ENCODE peak calls at places on chromosomes 12 and 14, in six cellular contexts. W is astrocyte of the cerebellum, T is WERI-Rb-1, N is A549, J is fibroblast of lung, Y is fibroblast of mammary gland. R is an unnamed sample.

GRCh38 chr14:96805906-96806305 is 8.7 kb downstream of the VRK1 start:
- DNase-seq in W (no peak), T (no peak), N (no peak), J (no peak), Y (no peak), R (no peak)

GRCh38 chr14:33184587-33184986 is 245.9 kb downstream of the NPAS3 start:
- DNase-seq in W (no peak), T (peak), N (no peak), J (peak), Y (peak), R (no peak)

GRCh38 chr12:47787596-47788319 is 14.7 kb downstream of the SLC48A1 start:
- DNase-seq in W (no peak), T (no peak), N (no peak), J (no peak), Y (no peak), R (no peak)

GRCh38 chr12:19739195-19739776 is 300.0 kb downstream of the AEBP2 start:
- DNase-seq in W (peak), T (peak), N (peak), J (peak), Y (peak), R (no peak)

GRCh38 chr14:92930737-92931602 is 8.0 kb downstream of the CHGA start:
- DNase-seq in W (no peak), T (no peak), N (no peak), J (no peak), Y (peak), R (no peak)

GRCh38 chr12:4421590-4422031 is 24.0 kb downstream of the FGF6 start:
- DNase-seq in W (peak), T (peak), N (peak), J (peak), Y (peak), R (no peak)

GRCh38 chr14:71286126-71286525 is 378.9 kb downstream of the PCNX1 start:
- DNase-seq in W (no peak), T (no peak), N (no peak), J (no peak), Y (no peak), R (no peak)

GRCh38 chr12:100545092-100545491 is 28.4 kb upstream of the GAS2L3 start:
- DNase-seq in W (no peak), T (no peak), N (no peak), J (peak), Y (peak), R (no peak)

GRCh38 chr12:116878567-116879508 is 2.4 kb downstream of the HRK start:
- DNase-seq in W (no peak), T (no peak), N (no peak), J (no peak), Y (no peak), R (peak)

GRCh38 chr14:69850086-69850735 is 29.0 kb upstream of the SMOC1 start:
- DNase-seq in W (no peak), T (no peak), N (no peak), J (peak), Y (no peak), R (no peak)

GRCh38 chr12:109460538-109460937 is 16.6 kb downstream of the KCTD10 start:
- DNase-seq in W (no peak), T (no peak), N (no peak), J (no peak), Y (no peak), R (no peak)

GRCh38 chr14:92615451-92615850 is 101.9 kb downstream of the RIN3 start:
- DNase-seq in W (no peak), T (no peak), N (no peak), J (no peak), Y (no peak), R (no peak)

GRCh38 chr12:68958337-68958736 is 25.4 kb upstream of the CPM start:
- DNase-seq in W (no peak), T (no peak), N (no peak), J (no peak), Y (no peak), R (no peak)

GRCh38 chr14:63677891-63678379 is 36.3 kb upstream of the WDR89 start:
- DNase-seq in W (peak), T (no peak), N (no peak), J (peak), Y (peak), R (no peak)

GRCh38 chr12:100401660-100402059 is 44.8 kb downstream of the SLC17A8 start:
- DNase-seq in W (peak), T (no peak), N (peak), J (peak), Y (peak), R (no peak)

GRCh38 chr12:40819427-40820108 is 127.3 kb downstream of the CNTN1 start:
- DNase-seq in W (no peak), T (peak), N (no peak), J (no peak), Y (no peak), R (no peak)

GRCh38 chr12:93950321-93950720 is 198.1 kb upstream of the PLXNC1 start:
- DNase-seq in W (no peak), T (no peak), N (no peak), J (no peak), Y (no peak), R (no peak)

GRCh38 chr12:103801709-103802585 is 39.1 kb downstream of the NT5DC3 start:
- DNase-seq in W (no peak), T (no peak), N (no peak), J (peak), Y (peak), R (peak)

GRCh38 chr14:66657780-66658179 is 149.8 kb downstream of the GPHN start:
- DNase-seq in W (no peak), T (no peak), N (no peak), J (no peak), Y (no peak), R (no peak)

GRCh38 chr12:106254724-106255123 is 6.9 kb upstream of the CKAP4 start:
- DNase-seq in W (no peak), T (no peak), N (no peak), J (no peak), Y (no peak), R (no peak)

GRCh38 chr12:51951843-51952722 is 584 bp downstream of the ACVR1B start:
- DNase-seq in W (no peak), T (peak), N (no peak), J (no peak), Y (no peak), R (no peak)

GRCh38 chr12:25994901-25995625 is 36.6 kb downstream of the RASSF8 start:
- DNase-seq in W (no peak), T (no peak), N (no peak), J (peak), Y (no peak), R (no peak)

GRCh38 chr14:67285876-67286452 is 44.7 kb downstream of the PALS1 start:
- DNase-seq in W (peak), T (no peak), N (peak), J (peak), Y (peak), R (no peak)

GRCh38 chr12:6871052-6871957 is 1.8 kb downstream of the SPSB2 start:
- DNase-seq in W (no peak), T (peak), N (peak), J (peak), Y (no peak), R (peak)

GRCh38 chr14:95948608-95949007 is 72.0 kb downstream of the TUNAR start:
- DNase-seq in W (peak), T (no peak), N (no peak), J (peak), Y (no peak), R (peak)

GRCh38 chr12:30568453-30568852 is 127.2 kb downstream of the IPO8 start:
- DNase-seq in W (no peak), T (no peak), N (no peak), J (no peak), Y (no peak), R (no peak)

GRCh38 chr12:106855221-106855758 is 80.8 kb downstream of the RIC8B start:
- DNase-seq in W (no peak), T (no peak), N (no peak), J (no peak), Y (no peak), R (no peak)

GRCh38 chr12:26471560-26471959 is 276.2 kb downstream of the SSPN start:
- DNase-seq in W (peak), T (no peak), N (no peak), J (peak), Y (peak), R (no peak)

GRCh38 chr12:29088611-29089219 is 60.4 kb upstream of the FAR2 start:
- DNase-seq in W (no peak), T (no peak), N (peak), J (peak), Y (peak), R (no peak)

GRCh38 chr12:55712154-55712553 is 3.7 kb upstream of the BLOC1S1 start:
- DNase-seq in W (no peak), T (no peak), N (no peak), J (no peak), Y (no peak), R (no peak)

GRCh38 chr14:35116242-35116641 is 5.5 kb downstream of the PPP2R3C start:
- DNase-seq in W (no peak), T (no peak), N (no peak), J (no peak), Y (no peak), R (no peak)

GRCh38 chr12:130555628-130556485 is 160.2 kb downstream of the RIMBP2 start:
- DNase-seq in W (no peak), T (no peak), N (no peak), J (no peak), Y (no peak), R (no peak)

GRCh38 chr12:99706736-99707473 is 59.4 kb downstream of the GARIN6 start:
- DNase-seq in W (no peak), T (no peak), N (no peak), J (no peak), Y (no peak), R (no peak)

GRCh38 chr14:102538598-102539543 is 29.3 kb upstream of the ANKRD9 start:
- DNase-seq in W (no peak), T (no peak), N (no peak), J (no peak), Y (no peak), R (no peak)

GRCh38 chr12:24025153-24025798 is 75.8 kb upstream of the SOX5 start:
- DNase-seq in W (no peak), T (no peak), N (no peak), J (no peak), Y (peak), R (no peak)

DNA sequence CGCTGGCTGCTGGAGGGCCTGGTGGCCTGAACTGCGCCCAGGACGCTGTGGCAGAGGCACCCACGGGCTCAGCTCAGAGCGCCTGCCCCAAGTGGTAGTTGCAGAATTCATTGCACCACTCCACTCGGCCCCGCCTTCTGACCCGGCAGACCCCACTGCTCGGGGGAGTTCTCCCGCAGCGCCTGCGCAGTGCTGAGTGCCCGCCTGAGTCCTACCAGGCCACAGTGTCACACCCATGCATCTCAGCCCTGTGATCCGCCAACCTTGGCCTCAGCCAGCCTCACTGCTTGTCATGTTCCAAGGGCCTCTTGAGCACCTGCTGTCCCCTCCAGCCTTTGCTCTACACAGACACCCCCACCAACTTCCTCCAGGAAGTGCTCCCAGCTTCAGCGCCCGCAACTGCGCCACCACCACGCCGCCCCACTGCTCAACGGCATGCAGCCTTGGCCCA is 12.2 kb downstream of the DEGS2 start:
- DNase-seq in W (no peak), T (no peak), N (no peak), J (no peak), Y (no peak), R (no peak)
- TF ChIP-seq CTCF in W (no peak), T (no peak), N (no peak), J (no peak), Y (no peak), R (no peak)

DNA sequence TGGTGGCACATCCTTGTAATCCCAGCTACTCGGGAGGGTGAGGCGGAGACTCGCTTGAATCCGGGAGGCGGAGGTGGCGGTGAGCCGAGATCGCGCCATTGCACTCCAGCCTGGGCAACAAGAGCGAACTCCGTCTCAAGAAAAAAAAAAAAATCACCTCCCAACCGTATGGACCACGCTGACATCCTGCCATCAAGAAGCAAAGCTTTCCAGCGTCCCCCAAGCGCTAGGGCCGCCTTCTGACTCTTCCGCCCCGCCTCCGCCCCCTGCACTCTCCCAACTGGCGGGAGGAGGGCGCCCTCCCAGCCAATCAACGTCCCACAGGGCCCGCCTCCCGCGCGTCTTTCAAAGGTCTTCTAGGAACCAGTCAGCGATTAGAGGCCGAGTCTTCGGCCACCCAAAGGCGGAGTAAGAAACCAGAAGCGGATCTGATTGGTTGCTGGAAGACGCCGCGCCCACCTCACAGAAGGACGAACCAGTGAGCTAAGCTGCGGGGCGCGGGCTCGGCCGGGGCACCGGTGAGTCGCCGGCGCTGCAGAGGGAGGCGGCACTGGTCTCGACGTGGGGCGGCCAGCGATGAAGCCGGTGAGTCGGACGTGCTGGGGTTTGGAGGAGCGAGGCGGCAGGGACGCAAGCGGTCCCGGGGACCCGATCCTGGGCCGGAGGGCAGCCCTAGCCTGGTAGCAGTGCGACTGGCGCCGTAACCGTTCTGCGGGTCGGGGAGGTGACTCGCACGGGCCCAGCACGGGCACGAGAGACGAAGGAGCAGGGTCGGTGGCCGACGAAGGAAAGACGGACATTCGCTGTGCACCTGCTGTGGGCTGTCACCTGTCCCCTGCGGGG is at the start of gene CDKN3:
- DNase-seq in W (peak), T (peak), N (peak), J (peak), Y (peak), R (peak)
- TF ChIP-seq CTCF in W (peak), T (peak), N (no peak), J (peak), Y (peak), R (peak)

GRCh38 chr14:56844603-56845002 is 34.3 kb upstream of the OTX2 start:
- DNase-seq in W (no peak), T (no peak), N (no peak), J (no peak), Y (no peak), R (no peak)
- TF ChIP-seq CTCF in W (no peak), T (no peak), N (no peak), J (no peak), Y (no peak), R (no peak)

DNA sequence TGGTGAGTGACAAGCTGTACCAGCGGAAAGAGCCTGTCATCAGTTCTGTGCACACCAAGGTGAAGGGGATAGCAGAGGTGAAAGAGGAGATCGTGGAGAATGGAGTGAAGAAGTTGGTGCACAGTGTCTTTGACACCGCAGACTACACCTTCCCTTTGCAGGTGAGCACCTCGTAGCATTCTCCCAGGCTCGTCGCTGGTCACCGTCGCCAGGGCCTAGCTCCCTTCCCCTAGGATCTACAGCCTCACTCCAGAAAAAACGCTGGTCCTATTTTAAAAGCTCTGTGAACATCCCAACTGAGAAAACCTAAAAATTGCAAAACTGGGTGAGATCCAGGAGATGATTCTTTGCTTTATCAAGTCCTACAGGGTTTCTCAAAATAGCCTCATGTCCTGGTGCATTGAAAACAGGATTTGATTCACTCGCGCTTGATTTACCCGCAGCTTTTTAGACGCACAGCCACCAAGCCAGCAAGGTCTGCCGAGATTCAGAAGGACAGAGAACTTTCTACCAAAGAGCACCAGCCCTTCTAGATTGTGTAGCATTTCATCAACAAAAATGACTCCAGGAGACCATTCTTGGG is 22.2 kb downstream of the P2RX7 start:
- DNase-seq in W (no peak), T (no peak), N (no peak), J (no peak), Y (no peak), R (no peak)
- TF ChIP-seq CTCF in W (no peak), T (no peak), N (no peak), J (no peak), Y (no peak), R (no peak)

GRCh38 chr14:29927596-29928341 is at the start of gene PRKD1:
- DNase-seq in W (peak), T (peak), N (peak), J (peak), Y (peak), R (peak)
- TF ChIP-seq CTCF in W (no peak), T (peak), N (no peak), J (no peak), Y (no peak), R (peak)

R was measured in RWPE2.